ENCODE peak calls at places on chromosomes 3 and 15, in five cellular contexts. E is head of caudate nucleus, S is left colon, J is right lobe of liver, G is HTR-8/SVneo. B is an unnamed sample.
A peak's percentile ranks its signal among the peaks of the same experiment; 100 is the strongest.

GRCh38 chr3:126464093-126464492 is 11.6 kb downstream of the ZXDC start:
- DNase-seq in E (no peak), S (no peak), J (peak; percentile 61), G (no peak), B (no peak)

GRCh38 chr3:123153821-123154323 is 47.9 kb upstream of the SEC22A start:
- DNase-seq in E (no peak), S (no peak), J (no peak), G (no peak), B (no peak)

GRCh38 chr3:72177075-72178050 is 392.4 kb upstream of the PROK2 start:
- DNase-seq in E (no peak), S (peak; percentile 44), J (peak; percentile 71), G (no peak), B (no peak)

GRCh38 chr15:51830279-51830806 is 890 bp downstream of the TMOD3 start:
- DNase-seq in E (no peak), S (peak; percentile 28), J (no peak), G (peak; percentile 6), B (no peak)

GRCh38 chr3:15932348-15933300 is 134.8 kb upstream of the ANKRD28 start:
- DNase-seq in E (no peak), S (no peak), J (no peak), G (no peak), B (no peak)

GRCh38 chr3:108070356-108070755 is 20.5 kb downstream of the CD47 start:
- DNase-seq in E (no peak), S (no peak), J (no peak), G (no peak), B (no peak)

GRCh38 chr3:179672918-179673317 is 20.1 kb downstream of the USP13 start:
- DNase-seq in E (no peak), S (no peak), J (no peak), G (no peak), B (no peak)

GRCh38 chr15:40829155-40829554 is 647 bp upstream of the PPP1R14D start:
- DNase-seq in E (no peak), S (peak; percentile 65), J (no peak), G (no peak), B (no peak)

GRCh38 chr15:88467073-88467934 is at the start of the genes MRPL46 and MRPS11:
- DNase-seq in E (peak; percentile 86), S (peak; percentile 87), J (peak; percentile 87), G (peak; percentile 90), B (peak; percentile 89)

GRCh38 chr3:98733055-98733777 is 29.9 kb upstream of the ST3GAL6 start:
- DNase-seq in E (peak; percentile 47), S (no peak), J (peak; percentile 61), G (peak; percentile 23), B (peak; percentile 37)

B was measured in posterior cingulate gyrus.